ENCODE peak calls at places on chromosomes 2 and 18, in six cellular contexts. I, M, Q, S, H and L are unnamed samples.

GRCh38 chr2:12824304-12824761 is 107.6 kb downstream of the TRIB2 start:
- DNase-seq in H (no peak), M (no peak), I (no peak), S (no peak), Q (no peak), L (no peak)

GRCh38 chr2:61807036-61807757 is 46.7 kb downstream of the FAM161A start:
- DNase-seq in H (no peak), S (no peak), I (no peak), Q (no peak), M (no peak), L (no peak)

GRCh38 chr18:48848641-48849143 is 102.1 kb downstream of the SMAD7 start:
- DNase-seq in H (no peak), S (no peak), M (peak; percentile 86), Q (no peak), I (no peak), L (no peak)

GRCh38 chr2:9269295-9269694 is 62.7 kb downstream of the ASAP2 start:
- DNase-seq in Q (no peak), M (no peak), I (no peak), S (no peak), H (no peak), L (no peak)

GRCh38 chr2:120453635-120453998 is 107.7 kb downstream of the INHBB start:
- DNase-seq in Q (peak; percentile 20), M (no peak), H (no peak), I (no peak), S (no peak), L (peak; percentile 78)

GRCh38 chr2:215749092-215749957 is 264.0 kb downstream of the MREG start:
- DNase-seq in H (no peak), Q (peak; percentile 91), M (no peak), S (no peak), I (no peak), L (peak; percentile 44)

GRCh38 chr18:62448426-62448825 is 74.4 kb upstream of the ZCCHC2 start:
- DNase-seq in Q (no peak), S (no peak), H (no peak), M (no peak), I (no peak), L (no peak)

GRCh38 chr2:101401906-101402305 is 14.6 kb upstream of the CREG2 start:
- DNase-seq in I (no peak), Q (no peak), H (no peak), S (no peak), M (no peak), L (no peak)

GRCh38 chr2:100416939-100417744 is at the start of gene CHST10:
- DNase-seq in S (peak; percentile 15), M (no peak), Q (peak; percentile 69), I (peak; percentile 45), H (no peak), L (peak; percentile 36)

GRCh38 chr2:235623052-235623451 is 129.2 kb downstream of the AGAP1 start:
- DNase-seq in M (no peak), I (no peak), H (no peak), S (no peak), Q (no peak), L (no peak)

GRCh38 chr2:24124003-24124585 is 825 bp downstream of the FAM228B start:
- DNase-seq in Q (no peak), I (peak; percentile 10), S (no peak), M (peak; percentile 11), H (no peak), L (peak; percentile 44)

GRCh38 chr2:55902971-55903370 is 20.6 kb downstream of the EFEMP1 start:
- DNase-seq in M (peak; percentile 68), Q (no peak), I (no peak), S (no peak), H (no peak), L (no peak)

GRCh38 chr2:214378455-214379103 is 32.3 kb upstream of the VWC2L start:
- DNase-seq in Q (no peak), M (no peak), I (no peak), H (no peak), S (no peak), L (peak; percentile 13)

GRCh38 chr18:43757273-43757672 is 480.0 kb upstream of the SYT4 start:
- DNase-seq in I (no peak), H (no peak), M (no peak), S (no peak), Q (no peak), L (no peak)

GRCh38 chr2:200585730-200586643 is at the start of gene AOX1:
- DNase-seq in Q (peak; percentile 65), I (peak; percentile 9), H (no peak), S (peak; percentile 1), M (no peak), L (peak; percentile 43)

GRCh38 chr2:42878581-42878980 is 86.2 kb upstream of the HAAO start:
- DNase-seq in Q (no peak), I (no peak), M (no peak), H (no peak), S (no peak), L (no peak)

GRCh38 chr18:78624646-78625279 is 354.9 kb upstream of the SALL3 start:
- DNase-seq in H (no peak), S (no peak), M (no peak), I (no peak), Q (no peak), L (no peak)

GRCh38 chr18:34723143-34723542 is 13.0 kb downstream of the DTNA start:
- DNase-seq in M (no peak), Q (no peak), I (no peak), H (no peak), S (no peak), L (peak; percentile 13)